ENCODE peak calls at places on chromosome 17, in seven cellular contexts. X is anterior cingulate cortex, M is uterus, S is neural progenitor cell, N is progenitor cell of endocrine pancreas, O is cardiac fibroblast, Q is T follicular helper cell. C is an unnamed sample.

GRCh38 chr17:65181237-65182061 is 44.3 kb downstream of the RGS9 start:
- DNase-seq in X (no peak), M (no peak), N (no peak), O (no peak), S (no peak), Q (no peak), C (no peak)

GRCh38 chr17:7138800-7139381 is 24.3 kb upstream of the ASGR2 start:
- DNase-seq in O (no peak), S (no peak), M (no peak), X (no peak), Q (no peak), N (no peak), C (no peak)

GRCh38 chr17:55410722-55411462 is 10.7 kb downstream of the MMD start:
- DNase-seq in O (peak; percentile 62), Q (no peak), S (no peak), N (no peak), M (no peak), X (no peak), C (no peak)

GRCh38 chr17:62723842-62724241 is 84.3 kb downstream of the MARCHF10 start:
- DNase-seq in M (no peak), O (no peak), S (peak; percentile 53), Q (no peak), N (no peak), X (no peak), C (peak; percentile 37)

GRCh38 chr17:7041607-7042506 is 2.0 kb downstream of the SLC16A11 start:
- DNase-seq in O (peak; percentile 16), N (no peak), X (no peak), S (peak; percentile 45), M (no peak), Q (no peak), C (peak; percentile 81)

GRCh38 chr17:7740481-7741001 is 23.0 kb downstream of the DNAH2 start:
- DNase-seq in Q (no peak), S (no peak), M (no peak), O (no peak), X (no peak), N (no peak), C (no peak)

GRCh38 chr17:35774499-35774898 is 13.8 kb downstream of the C17orf50 start:
- DNase-seq in M (peak; percentile 63), X (peak; percentile 19), O (peak; percentile 58), Q (no peak), N (no peak), S (no peak), C (no peak)

GRCh38 chr17:2050871-2051387 is 4.0 kb upstream of the HIC1 start:
- DNase-seq in M (no peak), O (peak; percentile 65), Q (no peak), S (peak; percentile 82), N (no peak), X (no peak), C (no peak)

GRCh38 chr17:44307387-44308186 is 814 bp upstream of the RUNDC3A start:
- DNase-seq in O (peak; percentile 40), M (peak; percentile 32), X (peak; percentile 59), S (peak; percentile 91), Q (no peak), N (no peak), C (peak; percentile 81)

GRCh38 chr17:28967240-28968135 is 16.2 kb upstream of the PHF12 start:
- DNase-seq in X (no peak), O (peak; percentile 27), Q (no peak), M (no peak), N (no peak), S (peak; percentile 62), C (peak; percentile 73)